ENCODE peak calls at places on chromosomes 5 and 9, in six cellular contexts. F is mucosa of descending colon, L is endodermal cell, R is fibroblast of lung, N is transverse colon, O is suprapubic skin. V is an unnamed sample. For H3K4me1, the result is how much of the 10 kb centered on the place peaks cover.

GRCh38 chr9:121736964-121737462 is 85.6 kb downstream of the DAB2IP start:
- DNase-seq in F (peak), L (peak), R (no peak), N (peak), O (no peak), V (no peak)

GRCh38 chr9:109894921-109895758 is 115.1 kb downstream of the PALM2AKAP2 start:
- DNase-seq in F (no peak), L (no peak), R (no peak), N (no peak), O (no peak), V (no peak)

GRCh38 chr5:178068293-178068692 is 45.0 kb upstream of the N4BP3 start:
- DNase-seq in F (no peak), L (no peak), R (no peak), N (no peak), O (no peak), V (no peak)

GRCh38 chr5:148535190-148535589 is 119.1 kb downstream of the HTR4 start:
- DNase-seq in F (no peak), L (no peak), R (no peak), N (no peak), O (no peak), V (no peak)

GRCh38 chr5:83322273-83322924 is 149.1 kb upstream of the VCAN start:
- DNase-seq in F (no peak), L (no peak), R (no peak), N (no peak), O (no peak), V (no peak)

GRCh38 chr5:68077349-68077894 is 138.1 kb upstream of the PIK3R1 start:
- DNase-seq in F (no peak), L (no peak), R (no peak), N (no peak), O (no peak), V (no peak)

GRCh38 chr5:143662020-143662419 is 149.9 kb upstream of the HMHB1 start:
- DNase-seq in F (no peak), L (no peak), R (no peak), N (no peak), O (no peak), V (no peak)

GRCh38 chr9:16312116-16312515 is 558.4 kb downstream of the BNC2 start:
- DNase-seq in F (no peak), L (no peak), R (peak), N (no peak), O (no peak), V (no peak)

GRCh38 chr5:54309237-54309636 is 1.1 kb downstream of the ARL15 start:
- DNase-seq in F (peak), L (no peak), R (peak), N (no peak), O (no peak), V (no peak)

GRCh38 chr5:181188700-181189362 is 16.2 kb downstream of the TRIM7 start:
- DNase-seq in F (peak), L (peak), R (peak), N (peak), O (no peak), V (no peak)

GRCh38 chr5:167916706-167917105 is 374.7 kb upstream of the WWC1 start:
- DNase-seq in F (peak), L (peak), R (peak), N (peak), O (no peak), V (no peak)

GRCh38 chr9:107282759-107283620 is at the start of gene RAD23B:
- DNase-seq in F (peak), L (peak), R (peak), N (peak), O (peak), V (peak)

GRCh38 chr5:36720688-36721087 is 114.3 kb downstream of the SLC1A3 start:
- DNase-seq in F (no peak), L (no peak), R (no peak), N (no peak), O (no peak), V (no peak)

GRCh38 chr9:130857864-130858730 is 23.0 kb downstream of the ABL1 start:
- DNase-seq in F (no peak), L (no peak), R (peak), N (peak), O (peak), V (no peak)

GRCh38 chr5:134127376-134127861 is 12.9 kb downstream of the TCF7 start:
- DNase-seq in F (no peak), L (no peak), R (peak), N (no peak), O (no peak), V (no peak)

GRCh38 chr5:61245486-61245885 is 83.2 kb upstream of the SMIM15 start:
- DNase-seq in F (peak), L (no peak), R (peak), N (peak), O (no peak), V (no peak)

GRCh38 chr5:148970228-148970627 is 92.6 kb downstream of the SH3TC2 start:
- DNase-seq in F (peak), L (peak), R (peak), N (peak), O (no peak), V (peak)

GRCh38 chr9:15295761-15296405 is 11.1 kb downstream of the TTC39B start:
- DNase-seq in F (peak), L (no peak), R (peak), N (peak), O (no peak), V (no peak)

GRCh38 chr5:111859031-111859430 is 102.0 kb upstream of the NREP start:
- DNase-seq in F (no peak), L (no peak), R (peak), N (no peak), O (no peak), V (no peak)

GRCh38 chr9:136750526-136750925 is 2.2 kb upstream of the LCN6 start:
- DNase-seq in F (no peak), L (no peak), R (no peak), N (no peak), O (no peak), V (no peak)

GRCh38 chr9:92245005-92245797 is 48.3 kb downstream of the IARS1 start:
- DNase-seq in F (no peak), L (no peak), R (peak), N (no peak), O (no peak), V (no peak)

GRCh38 chr9:691825-692363 is 149.6 kb upstream of the DMRT1 start:
- DNase-seq in F (no peak), L (peak), R (no peak), N (no peak), O (no peak), V (no peak)

GRCh38 chr9:20271723-20272122 is 350.6 kb downstream of the MLLT3 start:
- DNase-seq in F (no peak), L (no peak), R (peak), N (no peak), O (no peak), V (no peak)

GRCh38 chr5:89372176-89372575 is 489.2 kb upstream of the MEF2C start:
- DNase-seq in F (no peak), L (no peak), R (peak), N (no peak), O (no peak), V (no peak)

GRCh38 chr5:117943120-117943519 is 1045.2 kb downstream of the DTWD2 start:
- DNase-seq in F (no peak), L (no peak), R (no peak), N (no peak), O (no peak), V (no peak)

DNA sequence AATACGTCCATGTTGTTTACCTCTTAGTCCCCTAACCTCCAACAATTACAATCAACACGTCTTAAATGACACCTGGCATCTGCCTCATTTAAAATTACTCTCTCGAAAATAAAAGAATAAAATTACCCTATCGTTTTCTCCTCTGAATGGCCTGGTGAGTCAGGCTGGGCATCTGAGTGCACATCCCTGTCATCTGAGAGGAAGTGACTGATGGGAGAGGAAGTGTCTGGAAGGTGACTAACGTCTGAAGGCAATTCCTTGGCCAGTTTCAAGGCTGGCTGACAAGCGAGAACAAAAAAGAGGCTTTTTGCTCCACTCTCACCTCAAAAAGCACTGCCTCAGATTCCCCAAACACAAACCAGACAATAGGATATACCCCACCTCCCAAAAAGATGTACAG is 57.7 kb downstream of the MAPKAP1 start:
- DNase-seq in F (no peak), L (no peak), R (peak), N (no peak), O (no peak), V (no peak)
- H3K4me1 ChIP-seq in F (under half), L (under half), R (under half), N (under half), O (under half), V (under half)

DNA sequence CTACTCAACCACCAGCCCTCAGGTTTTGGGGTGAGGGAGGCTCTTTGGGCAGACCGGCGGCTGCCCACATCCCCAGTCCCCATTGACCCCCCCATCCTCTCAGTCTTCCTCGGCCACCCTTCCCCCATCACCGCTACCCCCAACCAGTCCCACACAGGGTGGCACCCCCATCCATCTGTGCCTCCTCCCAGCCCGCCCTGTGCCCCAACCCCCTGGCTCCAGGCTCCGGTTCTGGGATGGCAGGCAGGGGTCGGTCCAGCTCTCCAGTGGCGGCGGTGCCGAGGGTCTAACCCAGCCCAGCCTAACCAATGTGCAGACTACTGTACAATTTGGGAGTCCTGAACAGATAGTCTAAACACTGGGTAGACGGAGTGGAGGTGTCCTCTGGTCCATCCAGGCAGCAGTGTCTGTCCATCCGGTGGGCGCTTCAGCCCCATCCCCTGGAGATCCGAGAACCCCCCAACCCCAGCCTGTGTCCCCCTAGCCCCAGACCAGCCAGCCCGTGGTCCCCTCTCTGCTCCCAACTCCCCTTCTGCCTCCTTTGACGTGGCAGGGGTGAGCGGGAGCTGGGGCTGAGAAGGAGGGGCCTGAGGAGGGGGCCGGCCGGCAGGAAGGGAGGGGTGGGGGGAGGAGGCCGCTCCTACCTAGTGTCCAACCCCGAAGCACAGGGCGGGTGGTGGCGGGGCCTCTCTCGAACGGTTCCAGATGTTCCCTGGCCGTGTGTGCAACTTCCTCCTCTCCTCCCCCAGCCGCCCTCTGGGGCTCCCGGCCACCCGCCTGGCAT is 31.2 kb downstream of the GOLGA2 start:
- DNase-seq in F (peak), L (peak), R (peak), N (peak), O (peak), V (no peak)
- H3K4me3 ChIP-seq in F (no peak), L (no peak), R (peak), N (peak), O (peak), V (no peak)

GRCh38 chr5:56732147-56732546 is 83.2 kb upstream of the MAP3K1 start:
- DNase-seq in F (no peak), L (peak), R (no peak), N (no peak), O (no peak), V (no peak)
- H3K4me1 ChIP-seq in F (under half), L (under half), R (under half), N (under half), O (under half), V (under half)

GRCh38 chr9:88235615-88236014 is 97.3 kb upstream of the SPATA31C2 start:
- DNase-seq in F (no peak), L (no peak), R (no peak), N (no peak), O (no peak), V (no peak)
- H3K4me3 ChIP-seq in F (no peak), L (no peak), R (no peak), N (no peak), O (no peak), V (no peak)

DNA sequence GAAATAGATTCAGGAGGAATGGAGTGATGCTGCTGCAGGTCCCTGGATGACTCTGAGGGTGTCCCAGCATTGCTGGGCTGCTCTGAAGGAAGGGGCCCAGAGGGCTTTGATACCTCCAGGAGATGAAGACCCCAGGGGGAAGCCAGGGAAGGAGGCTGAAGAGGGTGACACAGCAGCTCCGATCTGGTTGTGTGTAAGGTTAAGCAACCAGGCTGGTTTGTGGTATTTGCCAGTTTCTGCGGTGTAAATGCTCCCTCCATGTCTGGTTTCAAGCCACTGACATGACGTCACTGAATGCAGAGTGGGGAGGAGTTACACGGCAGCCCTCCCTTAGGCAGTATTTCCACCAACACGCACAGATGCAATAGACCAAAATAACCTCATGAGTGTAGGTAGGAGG is 40.0 kb upstream of the ORM1 start:
- DNase-seq in F (no peak), L (peak), R (peak), N (no peak), O (peak), V (no peak)
- H3K4me1 ChIP-seq in F (under half), L (under half), R (under half), N (under half), O (under half), V (under half)

DNA sequence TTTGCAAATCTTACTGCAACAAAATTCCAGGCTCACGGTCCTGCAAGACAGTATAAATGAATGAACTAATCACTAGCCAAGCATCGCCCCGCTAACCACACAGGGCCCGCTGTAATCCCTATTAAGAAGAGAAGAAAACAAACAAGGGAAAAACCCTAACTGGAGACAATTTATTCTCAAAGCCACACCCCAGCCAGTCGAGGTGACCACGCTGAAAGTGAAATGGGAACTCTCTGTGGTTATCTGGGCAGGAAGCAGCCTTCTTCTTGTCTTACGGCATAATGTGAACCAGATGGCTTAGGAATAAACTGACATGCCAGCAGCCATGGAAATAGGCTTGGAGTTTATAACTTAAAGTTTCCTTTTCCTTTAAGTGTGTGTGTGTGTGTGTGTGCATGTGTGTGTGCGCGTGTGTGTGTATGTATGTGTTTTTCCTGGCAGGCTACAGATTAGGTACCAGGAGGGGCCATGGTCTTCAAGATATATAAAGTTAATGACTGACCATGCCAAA is 120.2 kb downstream of the SEMA6A start:
- DNase-seq in F (no peak), L (peak), R (peak), N (no peak), O (no peak), V (no peak)
- H3K4me3 ChIP-seq in F (no peak), L (no peak), R (peak), N (no peak), O (no peak), V (no peak)

GRCh38 chr5:151678713-151679112 is 8.0 kb downstream of the SPARC start:
- DNase-seq in F (no peak), L (no peak), R (no peak), N (no peak), O (no peak), V (no peak)

GRCh38 chr5:151678146-151678545 is 8.6 kb downstream of the SPARC start:
- DNase-seq in F (no peak), L (no peak), R (peak), N (no peak), O (no peak), V (no peak)

GRCh38 chr5:151676719-151677118 is 10.0 kb downstream of the SPARC start:
- DNase-seq in F (no peak), L (no peak), R (peak), N (no peak), O (no peak), V (no peak)

GRCh38 chr5:151675225-151675955 is 11.3 kb downstream of the SPARC start:
- DNase-seq in F (no peak), L (no peak), R (peak), N (no peak), O (no peak), V (no peak)

GRCh38 chr5:151675956-151676712 is 10.6 kb downstream of the SPARC start:
- DNase-seq in F (no peak), L (peak), R (no peak), N (no peak), O (no peak), V (no peak)
- H3K4me1 ChIP-seq in F (under half), L (under half), R (half or more), N (under half), O (half or more), V (under half)

V was measured in NT2/D1.